ENCODE peak calls at places on chromosomes 3 and 15, in four cellular contexts. One of them, this sample, is unnamed.
A peak's percentile ranks its signal among the peaks of the same experiment; 100 is the strongest.

GRCh38 chr3:53254810-53255359 is 937 bp downstream of the TKT start:
- DNase-seq in tibial artery: peak; percentile 70
- DNase-seq in GM23338: peak; percentile 76
- DNase-seq in tibial nerve: peak; percentile 57
- DNase-seq in this sample: no peak

GRCh38 chr3:172307143-172307560 is 141.1 kb downstream of the GHSR start:
- DNase-seq in tibial artery: no peak
- DNase-seq in GM23338: no peak
- DNase-seq in tibial nerve: no peak
- DNase-seq in this sample: no peak

GRCh38 chr15:66006986-66007385 is 137.7 kb downstream of the RAB11A start:
- DNase-seq in tibial artery: no peak
- DNase-seq in GM23338: no peak
- DNase-seq in tibial nerve: no peak
- DNase-seq in this sample: no peak

GRCh38 chr3:196388946-196389345 is 43.3 kb downstream of the UBXN7 start:
- DNase-seq in tibial artery: no peak
- DNase-seq in GM23338: no peak
- DNase-seq in tibial nerve: no peak
- DNase-seq in this sample: no peak

GRCh38 chr3:31185004-31185357 is 290.5 kb upstream of the GADL1 start:
- DNase-seq in tibial artery: no peak
- DNase-seq in GM23338: no peak
- DNase-seq in tibial nerve: no peak
- DNase-seq in this sample: no peak

GRCh38 chr3:11803977-11804903 is 42.4 kb downstream of the TAMM41 start:
- DNase-seq in tibial artery: peak; percentile 24
- DNase-seq in GM23338: peak; percentile 78
- DNase-seq in tibial nerve: no peak
- DNase-seq in this sample: peak; percentile 22

GRCh38 chr3:54986294-54986693 is 58.4 kb upstream of the LRTM1 start:
- DNase-seq in tibial artery: no peak
- DNase-seq in GM23338: no peak
- DNase-seq in tibial nerve: no peak
- DNase-seq in this sample: no peak

GRCh38 chr3:151347432-151347831 is 18.1 kb upstream of the P2RY13 start:
- DNase-seq in tibial artery: peak; percentile 45
- DNase-seq in GM23338: peak; percentile 13
- DNase-seq in tibial nerve: no peak
- DNase-seq in this sample: no peak

GRCh38 chr15:63891763-63892123 is 58.0 kb upstream of the HERC1 start:
- DNase-seq in tibial artery: no peak
- DNase-seq in GM23338: no peak
- DNase-seq in tibial nerve: no peak
- DNase-seq in this sample: no peak

GRCh38 chr15:85646538-85647091 is 148.1 kb downstream of the KLHL25 start:
- DNase-seq in tibial artery: no peak
- DNase-seq in GM23338: no peak
- DNase-seq in tibial nerve: no peak
- DNase-seq in this sample: no peak

GRCh38 chr15:62625421-62626033 is 417.0 kb upstream of the TPM1 start:
- DNase-seq in tibial artery: no peak
- DNase-seq in GM23338: no peak
- DNase-seq in tibial nerve: no peak
- DNase-seq in this sample: no peak

GRCh38 chr3:156820687-156821070 is 5.5 kb upstream of the LEKR1 start:
- DNase-seq in tibial artery: no peak
- DNase-seq in GM23338: no peak
- DNase-seq in tibial nerve: no peak
- DNase-seq in this sample: no peak
- H3K4me3 ChIP-seq in tibial artery: no peak overlapping the region
- H3K4me3 ChIP-seq in GM23338: no peak overlapping the region
- H3K4me3 ChIP-seq in tibial nerve: no peak overlapping the region
- H3K4me3 ChIP-seq in this sample: no peak overlapping the region

GRCh38 chr15:90489514-90489913 is 40.2 kb upstream of the CRTC3 start:
- DNase-seq in tibial artery: no peak
- DNase-seq in GM23338: no peak
- DNase-seq in tibial nerve: no peak
- DNase-seq in this sample: no peak
- H3K36me3 ChIP-seq in tibial artery: peaks cover 92% of the 10 kb centered on the region
- H3K36me3 ChIP-seq in GM23338: peaks cover 62% of the 10 kb centered on the region
- H3K36me3 ChIP-seq in tibial nerve: peaks cover 26% of the 10 kb centered on the region
- H3K36me3 ChIP-seq in this sample: peaks cover 10% of the 10 kb centered on the region

DNA sequence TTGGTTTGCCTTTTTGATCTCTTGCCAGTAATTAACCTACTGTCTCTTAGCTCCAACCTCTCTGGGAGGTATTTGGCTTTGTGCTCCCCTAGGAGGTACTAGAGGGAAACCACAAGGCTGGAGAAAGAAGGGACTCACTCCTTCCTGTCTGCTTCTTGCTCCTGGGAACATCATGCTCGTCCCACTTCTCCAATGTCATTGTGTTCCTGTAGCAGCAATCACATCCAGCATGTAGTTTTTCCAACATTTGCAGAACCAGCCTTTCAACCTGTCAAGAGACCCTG is 12.9 kb upstream of the CRBN start:
- DNase-seq in tibial artery: no peak
- DNase-seq in GM23338: peak; percentile 25
- DNase-seq in tibial nerve: no peak
- DNase-seq in this sample: no peak
- H3K27ac ChIP-seq in tibial artery: no peak overlapping the region
- H3K27ac ChIP-seq in GM23338: no peak overlapping the region
- H3K27ac ChIP-seq in tibial nerve: no peak overlapping the region
- H3K27ac ChIP-seq in this sample: no peak overlapping the region

GRCh38 chr3:9727041-9727595 is 4.4 kb upstream of the BRPF1 start:
- DNase-seq in tibial artery: no peak
- DNase-seq in GM23338: peak; percentile 93
- DNase-seq in tibial nerve: no peak
- DNase-seq in this sample: peak; percentile 81
- H3K4me3 ChIP-seq in tibial artery: no peak overlapping the region
- H3K4me3 ChIP-seq in GM23338: peak overlapping the region; percentile 45
- H3K4me3 ChIP-seq in tibial nerve: no peak overlapping the region
- H3K4me3 ChIP-seq in this sample: peak overlapping the region; percentile 4

GRCh38 chr3:128625409-128625945 is 25.1 kb downstream of the RPN1 start:
- DNase-seq in tibial artery: no peak
- DNase-seq in GM23338: no peak
- DNase-seq in tibial nerve: no peak
- DNase-seq in this sample: no peak

GRCh38 chr3:128634075-128634611 is 16.5 kb downstream of the RPN1 start:
- DNase-seq in tibial artery: no peak
- DNase-seq in GM23338: no peak
- DNase-seq in tibial nerve: no peak
- DNase-seq in this sample: no peak

GRCh38 chr3:128624526-128625138 is 26.0 kb downstream of the RPN1 start:
- DNase-seq in tibial artery: no peak
- DNase-seq in GM23338: no peak
- DNase-seq in tibial nerve: no peak
- DNase-seq in this sample: no peak

GRCh38 chr3:128632301-128632700 is 18.3 kb downstream of the RPN1 start:
- DNase-seq in tibial artery: no peak
- DNase-seq in GM23338: no peak
- DNase-seq in tibial nerve: no peak
- DNase-seq in this sample: no peak

DNA sequence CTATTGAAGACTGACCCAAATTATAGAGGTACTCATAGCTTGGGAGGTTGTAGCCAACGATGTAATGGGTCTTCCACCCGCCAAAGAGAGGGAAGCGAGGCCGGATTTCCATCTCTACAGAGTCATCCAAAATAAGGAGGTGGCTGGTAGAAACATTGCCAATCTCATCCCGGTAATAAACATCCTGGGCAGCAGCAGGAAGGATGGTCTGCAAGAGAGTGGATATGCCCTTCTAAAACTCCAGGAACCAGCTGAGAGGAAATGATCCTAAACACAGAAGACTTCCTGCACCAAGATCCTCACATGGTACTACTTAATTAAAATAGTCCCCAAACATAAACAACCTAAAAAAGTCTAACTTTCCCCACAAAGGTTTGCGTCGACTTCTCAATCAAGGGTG is 20.7 kb downstream of the RPN1 start:
- DNase-seq in tibial artery: no peak
- DNase-seq in GM23338: no peak
- DNase-seq in tibial nerve: no peak
- DNase-seq in this sample: no peak
- H3K36me3 ChIP-seq in tibial artery: peaks cover 56% of the 10 kb centered on the region
- H3K36me3 ChIP-seq in GM23338: peaks cover 49% of the 10 kb centered on the region
- H3K36me3 ChIP-seq in tibial nerve: peaks cover 24% of the 10 kb centered on the region
- H3K36me3 ChIP-seq in this sample: peaks cover 18% of the 10 kb centered on the region

GRCh38 chr3:120908803-120909601 is 997 bp downstream of the STXBP5L start:
- DNase-seq in tibial artery: no peak
- DNase-seq in GM23338: no peak
- DNase-seq in tibial nerve: no peak
- DNase-seq in this sample: no peak

GRCh38 chr3:120909602-120909878 is 1.5 kb downstream of the STXBP5L start:
- DNase-seq in tibial artery: no peak
- DNase-seq in GM23338: peak; percentile 51
- DNase-seq in tibial nerve: no peak
- DNase-seq in this sample: peak; percentile 9

GRCh38 chr3:120907659-120908029 is 361 bp upstream of the STXBP5L start:
- DNase-seq in tibial artery: no peak
- DNase-seq in GM23338: no peak
- DNase-seq in tibial nerve: no peak
- DNase-seq in this sample: no peak

DNA sequence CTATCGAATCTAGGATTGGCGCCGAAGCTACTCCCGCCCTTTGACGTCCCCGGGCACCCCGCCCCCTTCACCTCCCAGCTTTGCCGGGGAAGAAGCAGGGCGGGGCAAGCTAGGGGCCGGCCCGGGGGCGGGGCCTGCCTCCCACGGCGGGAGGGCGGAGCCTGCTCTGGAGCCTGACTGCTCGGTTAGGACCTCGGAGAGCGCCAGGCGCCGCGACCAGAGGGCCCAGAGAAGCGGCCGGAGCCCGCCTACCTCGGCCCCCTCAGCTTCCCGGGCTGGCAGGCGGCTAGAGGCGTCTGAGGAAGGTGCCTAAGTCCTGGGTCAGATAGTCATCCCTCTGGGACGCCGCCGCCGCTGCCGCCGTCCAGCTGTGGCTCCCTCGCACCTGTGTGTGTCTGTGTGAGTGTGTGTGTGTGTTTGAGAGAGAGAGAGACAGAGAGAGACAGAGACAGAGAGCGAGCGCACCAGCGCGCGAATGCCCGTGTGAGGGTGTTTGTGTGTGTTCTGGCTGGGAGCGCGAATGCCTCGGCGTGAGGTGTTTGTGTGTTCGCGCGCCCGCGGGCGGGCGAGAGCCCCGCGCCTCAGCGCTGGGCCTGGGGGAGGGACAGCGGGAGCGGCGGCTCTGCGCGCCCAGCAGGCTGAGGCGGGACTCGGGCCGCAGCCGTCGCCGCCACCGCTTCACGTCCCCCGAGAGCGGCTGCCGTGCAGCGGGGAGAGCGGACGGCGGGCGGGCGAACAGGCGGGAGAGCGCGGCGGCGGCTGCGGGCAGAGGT is at the start of gene STXBP5L:
- DNase-seq in tibial artery: peak; percentile 24
- DNase-seq in GM23338: peak; percentile 99
- DNase-seq in tibial nerve: no peak
- DNase-seq in this sample: peak; percentile 92
- H3K27ac ChIP-seq in tibial artery: no peak within 1 kb of the TSS
- H3K27ac ChIP-seq in GM23338: no peak within 1 kb of the TSS
- H3K27ac ChIP-seq in tibial nerve: no peak within 1 kb of the TSS
- H3K27ac ChIP-seq in this sample: no peak within 1 kb of the TSS

GRCh38 chr15:90918034-90918788 is 14.1 kb downstream of the HDDC3 start:
- DNase-seq in tibial artery: no peak
- DNase-seq in GM23338: no peak
- DNase-seq in tibial nerve: no peak
- DNase-seq in this sample: no peak

GRCh38 chr15:90915216-90915807 is 12.2 kb downstream of the MAN2A2 start:
- DNase-seq in tibial artery: no peak
- DNase-seq in GM23338: no peak
- DNase-seq in tibial nerve: no peak
- DNase-seq in this sample: no peak

GRCh38 chr15:90915808-90916440 is 12.8 kb downstream of the MAN2A2 start:
- DNase-seq in tibial artery: peak; percentile 43
- DNase-seq in GM23338: peak; percentile 25
- DNase-seq in tibial nerve: no peak
- DNase-seq in this sample: no peak

GRCh38 chr15:90917569-90917968 is 14.5 kb downstream of the MAN2A2 start:
- DNase-seq in tibial artery: no peak
- DNase-seq in GM23338: no peak
- DNase-seq in tibial nerve: no peak
- DNase-seq in this sample: no peak

DNA sequence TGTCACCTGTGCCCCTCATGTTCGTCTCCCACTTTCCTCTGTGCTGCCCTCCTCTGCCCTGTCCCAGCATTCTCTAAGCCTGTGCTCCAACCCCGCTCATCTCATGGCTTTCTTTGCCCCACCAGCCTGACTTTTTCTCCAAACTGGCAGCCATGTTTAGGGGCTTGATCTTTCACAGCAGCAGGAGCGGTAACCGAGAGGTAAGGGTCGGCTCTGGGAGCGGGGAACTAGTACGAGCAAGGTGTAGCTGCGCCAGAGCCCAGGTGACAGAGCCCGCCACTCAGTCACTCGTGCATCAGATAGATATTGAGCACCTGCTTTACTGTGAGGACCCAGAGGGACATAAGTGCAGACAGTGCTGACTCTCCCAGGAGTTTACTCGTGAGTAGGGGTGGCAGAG is 13.4 kb downstream of the MAN2A2 start:
- DNase-seq in tibial artery: no peak
- DNase-seq in GM23338: no peak
- DNase-seq in tibial nerve: no peak
- DNase-seq in this sample: no peak
- H3K4me3 ChIP-seq in tibial artery: no peak overlapping the region
- H3K4me3 ChIP-seq in GM23338: no peak overlapping the region
- H3K4me3 ChIP-seq in tibial nerve: no peak overlapping the region
- H3K4me3 ChIP-seq in this sample: no peak overlapping the region

GRCh38 chr3:139357899-139358298 is 14.1 kb downstream of the MRPS22 start:
- DNase-seq in tibial artery: no peak
- DNase-seq in GM23338: no peak
- DNase-seq in tibial nerve: no peak
- DNase-seq in this sample: no peak

GRCh38 chr3:139354661-139355060 is 10.8 kb downstream of the MRPS22 start:
- DNase-seq in tibial artery: no peak
- DNase-seq in GM23338: no peak
- DNase-seq in tibial nerve: no peak
- DNase-seq in this sample: no peak

GRCh38 chr3:139353920-139354556 is 10.2 kb downstream of the MRPS22 start:
- DNase-seq in tibial artery: no peak
- DNase-seq in GM23338: peak; percentile 74
- DNase-seq in tibial nerve: no peak
- DNase-seq in this sample: no peak

GRCh38 chr3:139355937-139356336 is 12.1 kb downstream of the MRPS22 start:
- DNase-seq in tibial artery: no peak
- DNase-seq in GM23338: no peak
- DNase-seq in tibial nerve: no peak
- DNase-seq in this sample: no peak

GRCh38 chr3:139355502-139355901 is 11.7 kb downstream of the MRPS22 start:
- DNase-seq in tibial artery: no peak
- DNase-seq in GM23338: no peak
- DNase-seq in tibial nerve: no peak
- DNase-seq in this sample: no peak
- H3K36me3 ChIP-seq in tibial artery: peaks cover 79% of the 10 kb centered on the region
- H3K36me3 ChIP-seq in GM23338: peaks cover 33% of the 10 kb centered on the region
- H3K36me3 ChIP-seq in tibial nerve: peaks cover 20% of the 10 kb centered on the region
- H3K36me3 ChIP-seq in this sample: peaks cover 24% of the 10 kb centered on the region